ENCODE peak calls at places on chromosome 18, in seven cellular contexts. P, E, L, B, I, T and C are unnamed samples. For H3K4me1, the result is how much of the 10 kb centered on the place peaks cover.

GRCh38 chr18:73688161-73688560 is 459.5 kb downstream of the FBXO15 start:
- DNase-seq in P (no peak), E (no peak), L (no peak), B (no peak), I (no peak), T (no peak), C (no peak)

GRCh38 chr18:47830772-47831171 is 99.7 kb downstream of the SMAD2 start:
- DNase-seq in P (no peak), E (no peak), L (no peak), B (no peak), I (no peak), T (no peak), C (no peak)

GRCh38 chr18:54388203-54389142 is 30.8 kb downstream of the C18orf54 start:
- DNase-seq in P (no peak), E (no peak), L (no peak), B (no peak), I (peak), T (peak), C (no peak)

GRCh38 chr18:73826098-73826497 is 321.5 kb downstream of the FBXO15 start:
- DNase-seq in P (no peak), E (no peak), L (no peak), B (no peak), I (no peak), T (peak), C (no peak)

GRCh38 chr18:24076950-24077349 is 61.9 kb upstream of the CABYR start:
- DNase-seq in P (no peak), E (no peak), L (no peak), B (no peak), I (no peak), T (no peak), C (peak)

GRCh38 chr18:60021556-60021955 is 121.8 kb downstream of the PMAIP1 start:
- DNase-seq in P (no peak), E (no peak), L (no peak), B (no peak), I (no peak), T (no peak), C (no peak)

GRCh38 chr18:71844810-71845209 is 699.3 kb downstream of the CBLN2 start:
- DNase-seq in P (no peak), E (no peak), L (no peak), B (no peak), I (no peak), T (no peak), C (no peak)

GRCh38 chr18:42444349-42444748 is 489.3 kb downstream of the PIK3C3 start:
- DNase-seq in P (no peak), E (no peak), L (no peak), B (no peak), I (no peak), T (no peak), C (no peak)

GRCh38 chr18:10374195-10374594 is 80.2 kb upstream of the APCDD1 start:
- DNase-seq in P (no peak), E (no peak), L (no peak), B (no peak), I (no peak), T (no peak), C (no peak)

GRCh38 chr18:28365406-28365805 is 188.5 kb upstream of the CDH2 start:
- DNase-seq in P (no peak), E (no peak), L (no peak), B (no peak), I (no peak), T (no peak), C (no peak)

GRCh38 chr18:74378179-74378682 is 62.6 kb downstream of the C18orf63 start:
- DNase-seq in P (peak), E (no peak), L (peak), B (no peak), I (no peak), T (no peak), C (peak)

GRCh38 chr18:34807106-34807796 is 97.2 kb downstream of the DTNA start:
- DNase-seq in P (no peak), E (no peak), L (no peak), B (no peak), I (no peak), T (no peak), C (no peak)

GRCh38 chr18:29874519-29875098 is 1167.9 kb downstream of the DSC3 start:
- DNase-seq in P (no peak), E (no peak), L (no peak), B (no peak), I (no peak), T (peak), C (no peak)

GRCh38 chr18:78542204-78542603 is 437.4 kb upstream of the SALL3 start:
- DNase-seq in P (peak), E (peak), L (peak), B (peak), I (no peak), T (no peak), C (no peak)

GRCh38 chr18:58267493-58267892 is 223.5 kb downstream of the NEDD4L start:
- DNase-seq in P (no peak), E (no peak), L (no peak), B (no peak), I (no peak), T (no peak), C (no peak)

GRCh38 chr18:8706981-8707940 is 1.9 kb downstream of the MTCL1 start:
- DNase-seq in P (peak), E (peak), L (peak), B (peak), I (peak), T (peak), C (peak)
- TF ChIP-seq CTCF in P (no peak), E (peak), L (no peak), B (no peak), I (peak), T (peak), C (peak)

DNA sequence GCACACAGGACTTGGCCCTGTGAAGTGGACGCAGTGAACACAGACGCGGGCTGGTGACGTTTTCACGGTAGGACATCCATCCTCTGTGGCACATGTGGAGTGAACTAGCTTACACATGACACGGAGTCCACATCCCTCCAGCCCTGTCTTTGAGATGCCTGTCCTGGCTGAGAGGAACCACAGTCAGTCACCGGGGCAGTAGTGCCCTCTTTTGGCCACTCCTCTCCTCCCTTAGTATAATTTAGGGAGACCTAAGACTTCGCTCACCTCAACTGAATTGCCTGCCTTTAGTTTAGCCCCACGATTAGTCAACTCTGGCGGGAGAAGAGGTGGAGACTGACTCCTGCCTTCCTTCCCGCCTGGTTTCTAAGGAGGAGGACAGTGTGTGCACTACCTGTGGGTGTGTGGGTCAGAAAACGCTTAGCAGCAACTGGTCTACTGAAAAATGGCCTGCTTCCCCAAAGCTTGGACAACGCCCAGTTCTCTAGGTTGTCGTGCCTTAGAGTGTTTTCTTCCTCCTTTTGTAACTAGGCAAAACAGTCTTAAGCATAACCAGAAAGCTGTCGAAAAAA is 70.6 kb downstream of the MBP start:
- DNase-seq in P (no peak), E (no peak), L (no peak), B (no peak), I (no peak), T (no peak), C (no peak)
- H3K4me1 ChIP-seq in P (under half), E (half or more), L (under half), B (half or more), I (under half), T (under half), C (under half)

GRCh38 chr18:56189615-56190014 is 448.8 kb downstream of the TXNL1 start:
- DNase-seq in P (no peak), E (no peak), L (no peak), B (no peak), I (no peak), T (no peak), C (no peak)
- H3K4me3 ChIP-seq in P (no peak), E (no peak), L (no peak), B (no peak), I (no peak), T (no peak), C (no peak)

GRCh38 chr18:79662051-79662450 is 17.6 kb upstream of the CTDP1 start:
- DNase-seq in P (no peak), E (no peak), L (no peak), B (no peak), I (no peak), T (no peak), C (no peak)

GRCh38 chr18:79659733-79660132 is 19.9 kb upstream of the CTDP1 start:
- DNase-seq in P (no peak), E (no peak), L (no peak), B (no peak), I (no peak), T (no peak), C (no peak)

GRCh38 chr18:79657342-79657996 is 22.1 kb upstream of the CTDP1 start:
- DNase-seq in P (no peak), E (no peak), L (no peak), B (no peak), I (no peak), T (no peak), C (no peak)
- TF ChIP-seq CTCF in P (no peak), E (no peak), L (no peak), B (no peak), I (no peak), T (no peak), C (no peak)

GRCh38 chr18:36461551-36461987 is 164.1 kb downstream of the FHOD3 start:
- DNase-seq in P (no peak), E (no peak), L (no peak), B (no peak), I (no peak), T (no peak), C (no peak)
- H3K4me1 ChIP-seq in P (under half), E (under half), L (under half), B (under half), I (under half), T (under half), C (under half)

DNA sequence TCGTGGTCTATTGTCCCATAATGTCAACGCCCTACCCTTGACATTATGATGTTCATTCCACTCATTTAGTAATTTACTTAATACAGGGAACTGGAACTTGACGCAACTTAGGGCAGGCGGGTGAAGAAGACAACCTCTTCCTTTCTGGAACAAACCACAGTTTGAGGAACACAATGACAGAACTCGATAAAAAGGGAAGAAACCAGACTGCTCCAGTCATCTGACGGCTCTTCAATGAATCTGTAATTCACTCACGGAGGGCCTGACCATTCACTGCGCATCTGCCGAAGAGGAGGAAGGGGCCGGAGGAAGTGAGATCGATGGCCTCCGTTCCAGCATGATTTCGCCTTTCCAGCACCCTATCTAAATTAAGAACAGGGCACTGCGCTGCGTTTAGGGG is 83.2 kb downstream of the BCL2 start:
- DNase-seq in P (peak), E (no peak), L (peak), B (no peak), I (no peak), T (no peak), C (no peak)
- H3K4me3 ChIP-seq in P (no peak), E (no peak), L (no peak), B (peak), I (no peak), T (no peak), C (no peak)